ENCODE peak calls at places on chromosomes 6 and 20, in ten cellular contexts. One of them, this sample, is unnamed.

GRCh38 chr20:51411867-51412266 is 130.7 kb downstream of the NFATC2 start:
- DNase-seq in right lobe of liver: no peak
- DNase-seq in choroid plexus epithelial cell: no peak
- DNase-seq in A549: no peak
- DNase-seq in fibroblast of lung: peak
- DNase-seq in cardiac fibroblast: no peak
- DNase-seq in GM06990: no peak
- DNase-seq in AG04449: no peak
- DNase-seq in cardiac muscle cell: no peak
- DNase-seq in brain microvascular endothelial cell: no peak
- DNase-seq in this sample: no peak

GRCh38 chr20:9458075-9458818 is 56.1 kb upstream of the LAMP5 start:
- DNase-seq in choroid plexus epithelial cell: peak
- DNase-seq in AG04449: peak
- DNase-seq in right lobe of liver: no peak
- DNase-seq in A549: peak
- DNase-seq in GM06990: no peak
- DNase-seq in cardiac muscle cell: peak
- DNase-seq in fibroblast of lung: peak
- DNase-seq in cardiac fibroblast: peak
- DNase-seq in brain microvascular endothelial cell: peak
- DNase-seq in this sample: peak

GRCh38 chr6:154538664-154539235 is 28.3 kb upstream of the CNKSR3 start:
- DNase-seq in cardiac muscle cell: no peak
- DNase-seq in A549: no peak
- DNase-seq in choroid plexus epithelial cell: no peak
- DNase-seq in right lobe of liver: no peak
- DNase-seq in cardiac fibroblast: no peak
- DNase-seq in fibroblast of lung: no peak
- DNase-seq in brain microvascular endothelial cell: no peak
- DNase-seq in AG04449: no peak
- DNase-seq in GM06990: no peak
- DNase-seq in this sample: no peak

GRCh38 chr20:63519765-63520593 is 586 bp upstream of the PPDPF start:
- DNase-seq in A549: peak
- DNase-seq in AG04449: no peak
- DNase-seq in cardiac muscle cell: no peak
- DNase-seq in cardiac fibroblast: no peak
- DNase-seq in fibroblast of lung: peak
- DNase-seq in GM06990: peak
- DNase-seq in right lobe of liver: peak
- DNase-seq in brain microvascular endothelial cell: no peak
- DNase-seq in choroid plexus epithelial cell: no peak
- DNase-seq in this sample: peak

GRCh38 chr6:112691289-112691688 is 344.2 kb downstream of the RFPL4B start:
- DNase-seq in AG04449: peak
- DNase-seq in fibroblast of lung: peak
- DNase-seq in choroid plexus epithelial cell: peak
- DNase-seq in GM06990: no peak
- DNase-seq in cardiac fibroblast: peak
- DNase-seq in right lobe of liver: no peak
- DNase-seq in cardiac muscle cell: peak
- DNase-seq in brain microvascular endothelial cell: peak
- DNase-seq in A549: peak
- DNase-seq in this sample: peak

GRCh38 chr20:53493201-53493908 is 100.3 kb downstream of the ZNF217 start:
- DNase-seq in choroid plexus epithelial cell: no peak
- DNase-seq in fibroblast of lung: no peak
- DNase-seq in GM06990: no peak
- DNase-seq in cardiac fibroblast: peak
- DNase-seq in cardiac muscle cell: peak
- DNase-seq in AG04449: no peak
- DNase-seq in right lobe of liver: no peak
- DNase-seq in brain microvascular endothelial cell: no peak
- DNase-seq in A549: no peak
- DNase-seq in this sample: no peak

GRCh38 chr6:158649289-158650143 is at the start of gene SYTL3:
- DNase-seq in right lobe of liver: peak
- DNase-seq in GM06990: peak
- DNase-seq in fibroblast of lung: peak
- DNase-seq in AG04449: peak
- DNase-seq in cardiac muscle cell: peak
- DNase-seq in cardiac fibroblast: peak
- DNase-seq in brain microvascular endothelial cell: peak
- DNase-seq in A549: no peak
- DNase-seq in choroid plexus epithelial cell: peak
- DNase-seq in this sample: no peak

GRCh38 chr20:52004720-52005119 is 186.9 kb downstream of the ZFP64 start:
- DNase-seq in right lobe of liver: no peak
- DNase-seq in AG04449: no peak
- DNase-seq in GM06990: no peak
- DNase-seq in brain microvascular endothelial cell: no peak
- DNase-seq in choroid plexus epithelial cell: peak
- DNase-seq in cardiac muscle cell: peak
- DNase-seq in fibroblast of lung: peak
- DNase-seq in cardiac fibroblast: peak
- DNase-seq in A549: no peak
- DNase-seq in this sample: peak

GRCh38 chr6:14765106-14765505 is 480.8 kb upstream of the JARID2 start:
- DNase-seq in GM06990: no peak
- DNase-seq in cardiac fibroblast: peak
- DNase-seq in right lobe of liver: no peak
- DNase-seq in A549: peak
- DNase-seq in AG04449: no peak
- DNase-seq in cardiac muscle cell: peak
- DNase-seq in brain microvascular endothelial cell: peak
- DNase-seq in fibroblast of lung: peak
- DNase-seq in choroid plexus epithelial cell: no peak
- DNase-seq in this sample: peak

GRCh38 chr20:34806255-34806654 is 19.2 kb downstream of the NCOA6 start:
- DNase-seq in A549: no peak
- DNase-seq in cardiac muscle cell: peak
- DNase-seq in fibroblast of lung: no peak
- DNase-seq in right lobe of liver: no peak
- DNase-seq in choroid plexus epithelial cell: no peak
- DNase-seq in cardiac fibroblast: peak
- DNase-seq in brain microvascular endothelial cell: no peak
- DNase-seq in AG04449: no peak
- DNase-seq in GM06990: no peak
- DNase-seq in this sample: no peak

GRCh38 chr20:14449323-14449722 is 111.9 kb upstream of the FLRT3 start:
- DNase-seq in A549: no peak
- DNase-seq in GM06990: no peak
- DNase-seq in fibroblast of lung: peak
- DNase-seq in cardiac fibroblast: no peak
- DNase-seq in brain microvascular endothelial cell: no peak
- DNase-seq in right lobe of liver: no peak
- DNase-seq in choroid plexus epithelial cell: peak
- DNase-seq in AG04449: no peak
- DNase-seq in cardiac muscle cell: no peak
- DNase-seq in this sample: peak

GRCh38 chr20:36856691-36857635 is 19.0 kb upstream of the TLDC2 start:
- DNase-seq in cardiac fibroblast: peak
- DNase-seq in GM06990: no peak
- DNase-seq in brain microvascular endothelial cell: no peak
- DNase-seq in fibroblast of lung: peak
- DNase-seq in right lobe of liver: no peak
- DNase-seq in choroid plexus epithelial cell: peak
- DNase-seq in cardiac muscle cell: peak
- DNase-seq in A549: no peak
- DNase-seq in AG04449: no peak
- DNase-seq in this sample: peak

GRCh38 chr6:157280153-157280552 is 43.2 kb downstream of the TMEM242 start:
- DNase-seq in GM06990: no peak
- DNase-seq in cardiac muscle cell: no peak
- DNase-seq in A549: no peak
- DNase-seq in fibroblast of lung: no peak
- DNase-seq in brain microvascular endothelial cell: no peak
- DNase-seq in AG04449: no peak
- DNase-seq in choroid plexus epithelial cell: no peak
- DNase-seq in right lobe of liver: no peak
- DNase-seq in cardiac fibroblast: no peak
- DNase-seq in this sample: no peak

GRCh38 chr6:126123226-126123625 is 136.9 kb downstream of the TRMT11 start:
- DNase-seq in right lobe of liver: no peak
- DNase-seq in brain microvascular endothelial cell: peak
- DNase-seq in GM06990: no peak
- DNase-seq in cardiac fibroblast: peak
- DNase-seq in fibroblast of lung: no peak
- DNase-seq in AG04449: no peak
- DNase-seq in cardiac muscle cell: peak
- DNase-seq in A549: no peak
- DNase-seq in choroid plexus epithelial cell: peak
- DNase-seq in this sample: no peak

DNA sequence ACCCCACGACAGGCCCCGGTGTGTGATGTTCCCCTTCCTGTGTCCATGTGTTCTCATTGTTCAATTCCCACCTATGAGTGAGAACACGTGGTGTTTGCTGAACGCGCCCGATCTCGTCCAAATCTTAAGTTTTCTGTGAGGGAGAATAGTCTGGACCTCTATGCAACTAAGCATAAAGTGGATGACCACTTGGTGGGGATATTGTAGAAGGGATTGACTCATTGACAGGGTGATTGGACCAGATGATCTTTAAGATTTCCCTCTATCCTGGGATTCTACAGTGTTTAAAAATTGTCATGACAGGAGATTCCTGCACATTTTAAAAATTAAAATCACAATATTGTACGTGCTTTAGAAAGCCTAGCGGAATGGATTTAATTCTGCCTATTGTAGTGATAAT is 141.3 kb downstream of the TRMT11 start:
- DNase-seq in cardiac fibroblast: no peak
- DNase-seq in right lobe of liver: no peak
- DNase-seq in cardiac muscle cell: no peak
- DNase-seq in A549: peak
- DNase-seq in fibroblast of lung: peak
- DNase-seq in choroid plexus epithelial cell: peak
- DNase-seq in AG04449: no peak
- DNase-seq in brain microvascular endothelial cell: no peak
- DNase-seq in GM06990: no peak
- DNase-seq in this sample: no peak
- TF ChIP-seq CTCF in cardiac fibroblast: no peak
- TF ChIP-seq CTCF in right lobe of liver: peak
- TF ChIP-seq CTCF in cardiac muscle cell: no peak
- TF ChIP-seq CTCF in A549: no peak
- TF ChIP-seq CTCF in fibroblast of lung: peak
- TF ChIP-seq CTCF in choroid plexus epithelial cell: peak
- TF ChIP-seq CTCF in AG04449: no peak
- TF ChIP-seq CTCF in brain microvascular endothelial cell: peak
- TF ChIP-seq CTCF in GM06990: no peak
- TF ChIP-seq CTCF in this sample: no peak

DNA sequence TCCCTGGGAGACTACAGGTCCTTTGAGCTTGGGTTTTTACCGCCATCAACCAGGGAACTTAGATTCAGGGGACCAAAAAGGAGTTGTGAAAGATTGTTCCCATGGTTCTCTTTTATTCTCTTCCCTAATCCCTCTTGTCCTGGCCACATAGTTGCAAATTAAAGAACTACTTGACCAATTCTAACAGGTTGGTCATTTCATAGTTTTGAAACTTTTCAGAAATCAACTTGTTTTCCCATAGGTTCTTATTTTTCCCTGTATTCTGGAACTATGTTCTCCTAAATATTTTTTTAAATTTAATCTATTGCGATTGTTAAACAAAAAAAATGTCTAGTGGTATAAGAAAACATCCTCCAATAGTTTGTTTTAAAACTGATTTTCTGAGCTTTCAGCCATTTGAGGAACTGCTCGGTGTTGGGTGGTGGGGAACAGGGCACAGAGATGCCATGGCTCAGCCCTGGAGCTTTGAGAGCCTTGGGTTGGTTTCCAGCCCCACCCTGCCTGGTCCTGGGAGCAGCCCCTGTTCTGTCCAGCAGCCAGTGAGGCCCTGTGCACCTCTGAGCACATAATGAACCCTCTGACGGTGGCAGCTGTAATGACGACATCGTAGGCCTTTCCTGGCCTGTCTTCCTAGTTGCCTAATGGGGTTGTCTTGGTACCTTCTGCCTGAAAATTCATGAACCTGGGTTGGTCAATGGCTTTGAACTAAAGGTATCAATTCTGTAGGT is 53.5 kb downstream of the TBC1D7 start:
- DNase-seq in cardiac fibroblast: no peak
- DNase-seq in GM06990: no peak
- DNase-seq in A549: no peak
- DNase-seq in right lobe of liver: no peak
- DNase-seq in choroid plexus epithelial cell: no peak
- DNase-seq in fibroblast of lung: no peak
- DNase-seq in cardiac muscle cell: no peak
- DNase-seq in brain microvascular endothelial cell: no peak
- DNase-seq in AG04449: no peak
- DNase-seq in this sample: no peak
- H3K4me3 ChIP-seq in cardiac fibroblast: no peak
- H3K4me3 ChIP-seq in GM06990: peak
- H3K4me3 ChIP-seq in A549: no peak
- H3K4me3 ChIP-seq in right lobe of liver: no peak
- H3K4me3 ChIP-seq in choroid plexus epithelial cell: no peak
- H3K4me3 ChIP-seq in fibroblast of lung: no peak
- H3K4me3 ChIP-seq in cardiac muscle cell: no peak
- H3K4me3 ChIP-seq in brain microvascular endothelial cell: no peak
- H3K4me3 ChIP-seq in AG04449: no peak
- H3K4me3 ChIP-seq in this sample: no peak

DNA sequence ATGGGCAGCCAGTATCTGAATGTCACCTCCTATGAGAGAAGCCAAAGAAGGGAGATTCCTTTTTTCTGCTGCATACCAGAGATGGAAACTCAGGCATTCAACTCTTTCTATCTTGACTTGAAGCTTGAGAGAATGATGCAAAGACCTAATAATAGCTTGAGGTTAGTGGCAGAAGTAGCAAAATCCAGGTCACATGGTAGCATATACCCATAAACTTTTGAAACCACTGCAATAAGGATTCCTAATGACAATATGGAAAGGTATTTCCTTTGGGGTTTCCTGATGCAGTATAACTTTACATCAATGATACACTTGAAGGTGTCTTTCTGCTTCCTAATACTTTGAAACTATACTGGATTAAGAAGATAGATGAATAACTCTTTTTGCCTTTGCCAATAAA is 155.4 kb upstream of the SIM1 start:
- DNase-seq in right lobe of liver: no peak
- DNase-seq in AG04449: peak
- DNase-seq in A549: no peak
- DNase-seq in cardiac fibroblast: peak
- DNase-seq in brain microvascular endothelial cell: peak
- DNase-seq in fibroblast of lung: peak
- DNase-seq in GM06990: no peak
- DNase-seq in choroid plexus epithelial cell: peak
- DNase-seq in cardiac muscle cell: peak
- DNase-seq in this sample: peak
- TF ChIP-seq CTCF in right lobe of liver: no peak
- TF ChIP-seq CTCF in AG04449: no peak
- TF ChIP-seq CTCF in A549: no peak
- TF ChIP-seq CTCF in cardiac fibroblast: no peak
- TF ChIP-seq CTCF in brain microvascular endothelial cell: no peak
- TF ChIP-seq CTCF in fibroblast of lung: no peak
- TF ChIP-seq CTCF in GM06990: no peak
- TF ChIP-seq CTCF in choroid plexus epithelial cell: no peak
- TF ChIP-seq CTCF in cardiac muscle cell: no peak
- TF ChIP-seq CTCF in this sample: no peak

GRCh38 chr6:32179746-32180405 is 1.7 kb downstream of the RNF5 start:
- DNase-seq in cardiac fibroblast: no peak
- DNase-seq in A549: no peak
- DNase-seq in fibroblast of lung: no peak
- DNase-seq in cardiac muscle cell: no peak
- DNase-seq in GM06990: no peak
- DNase-seq in choroid plexus epithelial cell: no peak
- DNase-seq in brain microvascular endothelial cell: no peak
- DNase-seq in AG04449: no peak
- DNase-seq in right lobe of liver: no peak
- DNase-seq in this sample: no peak
- H3K4me3 ChIP-seq in cardiac fibroblast: no peak
- H3K4me3 ChIP-seq in A549: no peak
- H3K4me3 ChIP-seq in fibroblast of lung: no peak
- H3K4me3 ChIP-seq in cardiac muscle cell: no peak
- H3K4me3 ChIP-seq in GM06990: no peak
- H3K4me3 ChIP-seq in choroid plexus epithelial cell: no peak
- H3K4me3 ChIP-seq in brain microvascular endothelial cell: no peak
- H3K4me3 ChIP-seq in AG04449: no peak
- H3K4me3 ChIP-seq in right lobe of liver: no peak
- H3K4me3 ChIP-seq in this sample: no peak